ENCODE peak calls at places on chromosomes 3 and 15, in five cellular contexts. One of them, this sample, is unnamed.

GRCh38 chr15:40637221-40637745 is 43.2 kb downstream of the KNL1 start:
- DNase-seq in GM12878: no peak
- DNase-seq in K562: no peak
- DNase-seq in A549: no peak
- DNase-seq in HepG2: no peak
- DNase-seq in this sample: no peak

GRCh38 chr3:42714151-42714852 is 11.7 kb upstream of the HHATL start:
- DNase-seq in GM12878: no peak
- DNase-seq in HepG2: no peak
- DNase-seq in A549: no peak
- DNase-seq in K562: no peak
- DNase-seq in this sample: no peak

GRCh38 chr3:170714562-170715535 is 129.0 kb upstream of the SLC7A14 start:
- DNase-seq in HepG2: no peak
- DNase-seq in K562: no peak
- DNase-seq in A549: no peak
- DNase-seq in GM12878: no peak
- DNase-seq in this sample: no peak

GRCh38 chr3:17154941-17155340 is 270.2 kb downstream of the PLCL2 start:
- DNase-seq in A549: no peak
- DNase-seq in HepG2: no peak
- DNase-seq in K562: no peak
- DNase-seq in GM12878: no peak
- DNase-seq in this sample: no peak

GRCh38 chr3:57805674-57806073 is 49.6 kb downstream of the SLMAP start:
- DNase-seq in GM12878: no peak
- DNase-seq in A549: peak
- DNase-seq in K562: peak
- DNase-seq in HepG2: no peak
- DNase-seq in this sample: peak

GRCh38 chr15:62118446-62118964 is 46.6 kb downstream of the C2CD4B start:
- DNase-seq in GM12878: no peak
- DNase-seq in HepG2: no peak
- DNase-seq in K562: no peak
- DNase-seq in A549: no peak
- DNase-seq in this sample: no peak

GRCh38 chr15:88231909-88232308 is 24.6 kb downstream of the NTRK3 start:
- DNase-seq in A549: no peak
- DNase-seq in GM12878: no peak
- DNase-seq in K562: no peak
- DNase-seq in HepG2: no peak
- DNase-seq in this sample: no peak

GRCh38 chr3:158769519-158770253 is 32.2 kb upstream of the MFSD1 start:
- DNase-seq in K562: no peak
- DNase-seq in GM12878: no peak
- DNase-seq in A549: no peak
- DNase-seq in HepG2: no peak
- DNase-seq in this sample: no peak

GRCh38 chr3:100591411-100591810 is 18.0 kb upstream of the ADGRG7 start:
- DNase-seq in A549: no peak
- DNase-seq in GM12878: no peak
- DNase-seq in K562: no peak
- DNase-seq in HepG2: no peak
- DNase-seq in this sample: no peak

GRCh38 chr15:70390723-70391122 is 293.0 kb upstream of the TLE3 start:
- DNase-seq in A549: no peak
- DNase-seq in HepG2: no peak
- DNase-seq in K562: no peak
- DNase-seq in GM12878: no peak
- DNase-seq in this sample: no peak

GRCh38 chr15:70387086-70387485 is 289.4 kb upstream of the TLE3 start:
- DNase-seq in A549: no peak
- DNase-seq in K562: no peak
- DNase-seq in HepG2: no peak
- DNase-seq in GM12878: no peak
- DNase-seq in this sample: no peak

GRCh38 chr15:70385052-70385451 is 287.3 kb upstream of the TLE3 start:
- DNase-seq in A549: no peak
- DNase-seq in K562: no peak
- DNase-seq in GM12878: no peak
- DNase-seq in HepG2: no peak
- DNase-seq in this sample: no peak

GRCh38 chr15:70385711-70386110 is 288.0 kb upstream of the TLE3 start:
- DNase-seq in HepG2: no peak
- DNase-seq in K562: no peak
- DNase-seq in GM12878: no peak
- DNase-seq in A549: no peak
- DNase-seq in this sample: no peak

DNA sequence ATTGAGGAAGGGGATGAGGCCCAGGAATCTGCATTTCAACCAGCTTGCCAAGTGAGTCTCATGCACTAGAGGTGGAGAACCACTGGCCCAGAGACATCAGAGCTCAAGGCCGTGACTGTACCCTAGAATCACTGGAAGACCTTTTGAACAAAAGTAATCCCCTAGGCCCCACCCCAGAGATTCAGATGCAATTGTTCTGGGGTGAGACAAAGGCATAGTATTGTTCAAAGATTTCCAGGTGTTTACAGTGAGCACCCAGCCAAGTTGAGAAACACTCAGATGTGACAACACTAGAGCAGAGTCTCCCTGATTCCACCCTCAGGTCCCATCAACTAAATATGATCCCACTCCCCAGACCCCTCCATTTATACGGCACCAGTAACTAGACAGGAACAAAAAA is 290.3 kb upstream of the TLE3 start:
- DNase-seq in A549: no peak
- DNase-seq in K562: no peak
- DNase-seq in GM12878: no peak
- DNase-seq in HepG2: no peak
- DNase-seq in this sample: no peak
- TF ChIP-seq JUNB in A549: no peak
- TF ChIP-seq JUNB in K562: no peak
- TF ChIP-seq JUNB in GM12878: no peak
- TF ChIP-seq JUNB in HepG2: no peak
- TF ChIP-seq JUNB in this sample: no peak

DNA sequence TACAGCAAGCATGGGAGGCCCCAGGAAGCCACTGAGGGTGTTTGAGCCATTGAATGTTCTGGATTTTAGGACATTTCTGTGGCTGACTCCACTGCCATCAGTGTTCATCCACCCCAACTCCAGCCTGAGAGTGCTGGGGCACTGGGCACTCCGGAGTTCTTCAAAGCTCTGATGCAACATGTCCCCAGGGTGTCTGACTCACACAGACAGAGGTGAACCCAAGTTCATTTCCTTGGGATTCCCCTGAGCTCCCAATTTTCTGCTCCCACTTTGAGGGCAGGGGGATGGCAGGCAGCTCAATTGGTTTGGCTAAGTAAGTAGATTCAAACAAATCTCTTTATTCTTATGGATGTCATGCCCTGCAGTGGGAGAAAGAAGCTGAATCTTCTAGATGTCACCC is 2.2 kb downstream of the STRA6 start:
- DNase-seq in A549: peak
- DNase-seq in GM12878: no peak
- DNase-seq in HepG2: no peak
- DNase-seq in K562: no peak
- DNase-seq in this sample: no peak
- TF ChIP-seq JUNB in A549: peak
- TF ChIP-seq JUNB in GM12878: peak
- TF ChIP-seq JUNB in HepG2: no peak
- TF ChIP-seq JUNB in K562: no peak
- TF ChIP-seq JUNB in this sample: no peak

GRCh38 chr15:48622227-48622626 is 23.3 kb downstream of the FBN1 start:
- DNase-seq in HepG2: no peak
- DNase-seq in K562: no peak
- DNase-seq in GM12878: no peak
- DNase-seq in A549: no peak
- DNase-seq in this sample: no peak
- TF ChIP-seq JUNB in HepG2: no peak
- TF ChIP-seq JUNB in K562: no peak
- TF ChIP-seq JUNB in GM12878: no peak
- TF ChIP-seq JUNB in A549: no peak
- TF ChIP-seq JUNB in this sample: no peak

GRCh38 chr3:185069023-185069422 is 83.8 kb downstream of the C3orf70 start:
- DNase-seq in HepG2: no peak
- DNase-seq in GM12878: no peak
- DNase-seq in A549: no peak
- DNase-seq in K562: peak
- DNase-seq in this sample: no peak
- TF ChIP-seq JUNB in HepG2: no peak
- TF ChIP-seq JUNB in GM12878: no peak
- TF ChIP-seq JUNB in A549: no peak
- TF ChIP-seq JUNB in K562: no peak
- TF ChIP-seq JUNB in this sample: no peak

DNA sequence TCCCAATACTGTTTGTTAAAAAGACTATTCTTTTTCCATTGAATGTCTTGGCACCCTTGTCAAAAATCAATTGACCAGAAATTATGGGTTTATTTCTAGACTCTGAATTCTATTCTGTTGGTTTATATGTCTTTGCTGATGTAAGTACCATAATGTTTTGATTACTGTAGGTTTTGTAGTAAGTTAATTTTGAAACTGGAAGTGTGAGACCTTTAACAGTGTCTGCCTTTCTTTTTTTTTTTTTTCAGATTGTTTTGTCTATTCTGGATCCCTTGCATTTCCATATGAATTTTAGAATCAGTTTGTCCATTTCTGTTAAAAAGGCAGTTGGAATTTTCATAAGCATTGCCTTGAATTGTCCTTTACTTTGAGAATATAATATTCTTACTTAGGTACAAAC is 13.6 kb downstream of the ATP2C1 start:
- DNase-seq in A549: no peak
- DNase-seq in GM12878: no peak
- DNase-seq in HepG2: no peak
- DNase-seq in K562: no peak
- DNase-seq in this sample: no peak
- TF ChIP-seq JUNB in A549: no peak
- TF ChIP-seq JUNB in GM12878: no peak
- TF ChIP-seq JUNB in HepG2: no peak
- TF ChIP-seq JUNB in K562: no peak
- TF ChIP-seq JUNB in this sample: no peak

GRCh38 chr3:104715972-104716371 is 650.7 kb upstream of the ALCAM start:
- DNase-seq in GM12878: no peak
- DNase-seq in K562: no peak
- DNase-seq in A549: no peak
- DNase-seq in HepG2: no peak
- DNase-seq in this sample: no peak

DNA sequence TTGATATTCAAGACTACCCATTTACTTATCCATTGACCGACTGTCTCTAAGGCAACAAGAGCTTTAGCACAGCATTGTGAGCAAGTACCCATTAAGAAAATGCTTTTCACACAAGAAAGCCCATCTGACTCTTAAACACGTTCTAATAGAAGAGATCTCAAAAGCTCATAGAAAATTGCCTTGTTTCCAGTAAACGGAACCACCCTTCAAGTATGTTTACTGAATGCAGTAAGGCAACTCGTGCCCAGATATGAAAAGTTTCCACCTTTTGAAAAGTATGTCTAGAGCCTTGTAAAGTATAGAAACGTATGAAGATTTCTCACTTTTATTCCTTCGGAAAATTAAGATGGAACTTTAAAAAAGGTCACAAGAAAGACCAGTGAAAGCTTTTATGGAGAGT is 655.3 kb upstream of the ALCAM start:
- DNase-seq in GM12878: no peak
- DNase-seq in HepG2: no peak
- DNase-seq in A549: no peak
- DNase-seq in K562: no peak
- DNase-seq in this sample: no peak
- TF ChIP-seq JUNB in GM12878: no peak
- TF ChIP-seq JUNB in HepG2: no peak
- TF ChIP-seq JUNB in A549: no peak
- TF ChIP-seq JUNB in K562: no peak
- TF ChIP-seq JUNB in this sample: no peak

This sample was measured in GM23338.